ENCODE peak calls at places on chromosomes 5 and 9, in ten cellular contexts. E is pancreas; R is H9; S is AG04450; Q is CD8-positive, alpha-beta T cell; G is MM.1S; Z is aorta; J is lung; B is CD4-positive, CD25-positive, alpha-beta regulatory T cell; U is mammary epithelial cell. X is an unnamed sample.

GRCh38 chr5:38347040-38347763 is 88.8 kb downstream of the EGFLAM start:
- DNase-seq in E (no peak), R (no peak), S (no peak), Q (no peak), G (no peak), Z (no peak), J (no peak), B (no peak), U (peak), X (no peak)

GRCh38 chr5:114055810-114056476 is 305.9 kb upstream of the KCNN2 start:
- DNase-seq in E (peak), R (peak), S (no peak), Q (no peak), G (no peak), Z (peak), J (no peak), B (no peak), U (no peak), X (no peak)

GRCh38 chr9:95341262-95342011 is 23.9 kb upstream of the FANCC start:
- DNase-seq in E (no peak), R (peak), S (no peak), Q (no peak), G (no peak), Z (no peak), J (no peak), B (no peak), U (peak), X (no peak)

GRCh38 chr9:130634191-130634768 is 30.1 kb upstream of the PRDM12 start:
- DNase-seq in E (no peak), R (no peak), S (no peak), Q (no peak), G (no peak), Z (peak), J (no peak), B (no peak), U (no peak), X (no peak)

GRCh38 chr9:105259731-105260612 is 15.5 kb downstream of the SLC44A1 start:
- DNase-seq in E (no peak), R (no peak), S (no peak), Q (no peak), G (peak), Z (no peak), J (no peak), B (no peak), U (no peak), X (no peak)

GRCh38 chr5:172364773-172365172 is 81.2 kb upstream of the UBTD2 start:
- DNase-seq in E (no peak), R (no peak), S (no peak), Q (no peak), G (peak), Z (no peak), J (no peak), B (peak), U (no peak), X (no peak)

GRCh38 chr5:149664083-149664482 is 66.0 kb upstream of the PPARGC1B start:
- DNase-seq in E (no peak), R (no peak), S (no peak), Q (no peak), G (no peak), Z (no peak), J (no peak), B (no peak), U (no peak), X (no peak)

GRCh38 chr5:138391859-138392386 is 39.4 kb downstream of the KDM3B start:
- DNase-seq in E (no peak), R (no peak), S (no peak), Q (no peak), G (no peak), Z (no peak), J (no peak), B (no peak), U (peak), X (no peak)

GRCh38 chr9:72477862-72478564 is 43.4 kb upstream of the TMC1 start:
- DNase-seq in E (no peak), R (no peak), S (no peak), Q (no peak), G (no peak), Z (no peak), J (peak), B (peak), U (peak), X (no peak)

GRCh38 chr5:119996128-119996527 is 366.8 kb downstream of the FAM170A start:
- DNase-seq in E (no peak), R (no peak), S (no peak), Q (no peak), G (no peak), Z (no peak), J (no peak), B (no peak), U (no peak), X (no peak)

GRCh38 chr9:136820947-136821332 is 13.2 kb downstream of the RABL6 start:
- DNase-seq in E (no peak), R (no peak), S (no peak), Q (no peak), G (no peak), Z (no peak), J (no peak), B (no peak), U (no peak), X (no peak)

GRCh38 chr5:41510176-41510831 is at the start of gene PLCXD3:
- DNase-seq in E (peak), R (peak), S (no peak), Q (no peak), G (no peak), Z (peak), J (peak), B (no peak), U (no peak), X (no peak)

GRCh38 chr5:124981901-124982300 is 235.5 kb upstream of the ZNF608 start:
- DNase-seq in E (no peak), R (no peak), S (no peak), Q (no peak), G (no peak), Z (no peak), J (no peak), B (no peak), U (peak), X (no peak)

GRCh38 chr5:137891849-137892248 is 2.6 kb downstream of the PKD2L2 start:
- DNase-seq in E (no peak), R (no peak), S (no peak), Q (no peak), G (no peak), Z (no peak), J (no peak), B (peak), U (no peak), X (no peak)

GRCh38 chr5:93330506-93330905 is 250.5 kb downstream of the NR2F1-AS1 start:
- DNase-seq in E (no peak), R (no peak), S (no peak), Q (no peak), G (no peak), Z (no peak), J (no peak), B (no peak), U (peak), X (no peak)

GRCh38 chr5:13866792-13867191 is 77.7 kb downstream of the DNAH5 start:
- DNase-seq in E (no peak), R (no peak), S (no peak), Q (no peak), G (peak), Z (no peak), J (no peak), B (no peak), U (peak), X (no peak)

GRCh38 chr5:124748687-124749594 is 2.5 kb upstream of the ZNF608 start:
- DNase-seq in E (peak), R (peak), S (peak), Q (no peak), G (peak), Z (no peak), J (peak), B (no peak), U (peak), X (no peak)

GRCh38 chr9:83271665-83272071 is 208.7 kb upstream of the RASEF start:
- DNase-seq in E (no peak), R (no peak), S (no peak), Q (no peak), G (no peak), Z (no peak), J (no peak), B (no peak), U (no peak), X (no peak)

GRCh38 chr5:117947836-117948235 is 1040.5 kb downstream of the DTWD2 start:
- DNase-seq in E (no peak), R (no peak), S (no peak), Q (no peak), G (no peak), Z (no peak), J (no peak), B (no peak), U (no peak), X (no peak)

GRCh38 chr9:5510360-5510931 is at the start of gene PDCD1LG2:
- DNase-seq in E (no peak), R (no peak), S (peak), Q (no peak), G (peak), Z (no peak), J (no peak), B (peak), U (peak), X (no peak)

GRCh38 chr9:97386733-97387503 is 25.0 kb upstream of the TDRD7 start:
- DNase-seq in E (peak), R (peak), S (peak), Q (peak), G (peak), Z (peak), J (peak), B (peak), U (peak), X (peak)

GRCh38 chr9:116855881-116856662 is 169.0 kb downstream of the TRIM32 start:
- DNase-seq in E (no peak), R (no peak), S (no peak), Q (no peak), G (no peak), Z (no peak), J (no peak), B (no peak), U (peak), X (no peak)

GRCh38 chr9:6763244-6763643 is 5.5 kb downstream of the KDM4C start:
- DNase-seq in E (no peak), R (no peak), S (no peak), Q (no peak), G (no peak), Z (no peak), J (no peak), B (no peak), U (no peak), X (no peak)

GRCh38 chr9:71769175-71770165 is 1.2 kb upstream of the CEMIP2 start:
- DNase-seq in E (peak), R (peak), S (no peak), Q (peak), G (peak), Z (peak), J (peak), B (peak), U (peak), X (peak)

DNA sequence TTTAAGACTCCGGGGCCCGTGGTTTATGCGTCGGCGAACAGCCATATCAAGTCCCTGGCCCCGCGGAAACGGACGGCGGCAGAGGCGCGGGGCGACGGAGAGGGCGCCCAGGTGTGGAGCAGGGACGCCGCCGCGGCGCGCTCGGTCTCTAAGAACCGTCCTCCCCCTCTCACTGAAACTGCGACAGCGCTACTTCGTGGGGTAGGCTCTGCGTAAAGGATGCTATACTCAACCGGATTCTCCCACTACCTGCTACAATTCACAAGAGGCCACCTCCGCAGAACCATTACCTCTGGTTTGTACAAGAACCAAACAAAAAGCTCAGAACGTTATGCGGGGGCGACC is 404 bp downstream of the MRNIP start:
- DNase-seq in E (peak), R (no peak), S (no peak), Q (peak), G (peak), Z (peak), J (no peak), B (peak), U (peak), X (peak)
- H3K27ac ChIP-seq in E (peak), R (no peak), S (no peak), Q (peak), G (peak), Z (no peak), J (peak), B (peak), U (peak), X (peak)

GRCh38 chr5:154311362-154311761 is 120.8 kb downstream of the GALNT10 start:
- DNase-seq in E (no peak), R (no peak), S (no peak), Q (no peak), G (peak), Z (no peak), J (peak), B (peak), U (no peak), X (no peak)
- H3K27ac ChIP-seq in E (no peak), R (no peak), S (no peak), Q (no peak), G (peak), Z (no peak), J (no peak), B (no peak), U (no peak), X (no peak)

GRCh38 chr5:72555871-72556270 is 48.7 kb upstream of the ZNF366 start:
- DNase-seq in E (no peak), R (no peak), S (no peak), Q (no peak), G (no peak), Z (no peak), J (no peak), B (no peak), U (no peak), X (no peak)
- H3K27ac ChIP-seq in E (no peak), R (no peak), S (no peak), Q (no peak), G (no peak), Z (no peak), J (no peak), B (no peak), U (peak), X (no peak)

GRCh38 chr9:15498246-15499018 is 12.3 kb downstream of the PSIP1 start:
- DNase-seq in E (no peak), R (no peak), S (no peak), Q (no peak), G (no peak), Z (no peak), J (no peak), B (no peak), U (no peak), X (no peak)

GRCh38 chr9:15501803-15502202 is 9.0 kb downstream of the PSIP1 start:
- DNase-seq in E (no peak), R (no peak), S (no peak), Q (no peak), G (no peak), Z (no peak), J (no peak), B (no peak), U (no peak), X (no peak)

GRCh38 chr9:15501179-15501578 is 9.6 kb downstream of the PSIP1 start:
- DNase-seq in E (no peak), R (no peak), S (no peak), Q (no peak), G (no peak), Z (no peak), J (no peak), B (no peak), U (no peak), X (no peak)

DNA sequence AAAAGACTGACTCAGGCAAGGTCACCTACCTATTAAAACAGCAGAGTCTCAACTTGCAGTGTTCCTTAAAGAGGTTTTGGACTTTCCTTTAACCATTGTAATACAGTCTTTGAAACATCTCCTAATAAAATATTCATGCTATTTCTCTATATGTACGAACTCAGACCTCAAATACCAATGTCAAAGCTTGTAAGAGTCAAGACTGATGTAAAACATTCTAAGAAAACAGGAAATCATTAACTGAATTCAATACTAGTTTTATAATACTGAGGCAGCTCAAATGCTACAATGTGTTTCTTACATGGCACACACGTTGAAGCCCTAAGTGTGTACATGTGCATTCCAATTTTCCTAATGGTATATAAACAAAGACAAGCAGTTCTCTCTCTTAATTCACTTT is 11.7 kb downstream of the PSIP1 start:
- DNase-seq in E (no peak), R (no peak), S (no peak), Q (no peak), G (no peak), Z (no peak), J (no peak), B (peak), U (no peak), X (no peak)
- H3K27ac ChIP-seq in E (no peak), R (no peak), S (no peak), Q (no peak), G (no peak), Z (no peak), J (no peak), B (peak), U (no peak), X (no peak)

GRCh38 chr5:59791131-59791485 is 102.4 kb downstream of the PDE4D start:
- DNase-seq in E (no peak), R (no peak), S (no peak), Q (no peak), G (no peak), Z (no peak), J (no peak), B (no peak), U (no peak), X (no peak)

GRCh38 chr5:59791602-59792001 is 101.9 kb downstream of the PDE4D start:
- DNase-seq in E (no peak), R (no peak), S (no peak), Q (no peak), G (no peak), Z (no peak), J (no peak), B (no peak), U (no peak), X (no peak)

GRCh38 chr5:59789197-59789596 is 104.3 kb downstream of the PDE4D start:
- DNase-seq in E (no peak), R (no peak), S (no peak), Q (no peak), G (no peak), Z (no peak), J (no peak), B (no peak), U (no peak), X (no peak)

GRCh38 chr5:59790399-59791130 is 103.0 kb downstream of the PDE4D start:
- DNase-seq in E (no peak), R (no peak), S (no peak), Q (no peak), G (peak), Z (peak), J (no peak), B (peak), U (no peak), X (no peak)

GRCh38 chr5:59789894-59790293 is 103.6 kb downstream of the PDE4D start:
- DNase-seq in E (no peak), R (no peak), S (no peak), Q (no peak), G (no peak), Z (no peak), J (no peak), B (no peak), U (no peak), X (no peak)
- H3K27ac ChIP-seq in E (no peak), R (no peak), S (no peak), Q (no peak), G (peak), Z (no peak), J (no peak), B (no peak), U (no peak), X (no peak)

GRCh38 chr5:43428034-43428712 is 16.0 kb upstream of the CCL28 start:
- DNase-seq in E (no peak), R (no peak), S (no peak), Q (no peak), G (no peak), Z (no peak), J (no peak), B (no peak), U (peak), X (no peak)
- H3K27ac ChIP-seq in E (peak), R (no peak), S (no peak), Q (no peak), G (no peak), Z (no peak), J (no peak), B (no peak), U (peak), X (no peak)